ENCODE peak calls at places on chromosomes 4 and X, in ten cellular contexts. I is left ventricle myocardium inferior, A is RWPE1, E is hepatocyte, K is dorsolateral prefrontal cortex, R is upper lobe of left lung, X is GM13977, H is AG04450, D is choroid plexus epithelial cell, M is HFFc6. C is an unnamed sample.

GRCh38 chrX:64394874-64395567 is at the start of gene MTMR8:
- DNase-seq in I (peak), A (peak), E (peak), K (peak), R (peak), X (peak), H (no peak), D (peak), M (no peak), C (peak)

GRCh38 chr4:38678078-38678477 is 14.1 kb downstream of the KLF3 start:
- DNase-seq in I (no peak), A (no peak), E (no peak), K (no peak), R (no peak), X (no peak), H (peak), D (peak), M (peak), C (no peak)

GRCh38 chr4:184399505-184399893 is 74.9 kb downstream of the IRF2 start:
- DNase-seq in I (no peak), A (no peak), E (no peak), K (no peak), R (no peak), X (no peak), H (no peak), D (no peak), M (no peak), C (no peak)

GRCh38 chrX:119194631-119195030 is 41.5 kb upstream of the PGRMC1 start:
- DNase-seq in I (no peak), A (no peak), E (peak), K (no peak), R (no peak), X (no peak), H (no peak), D (peak), M (peak), C (no peak)

GRCh38 chr4:2426711-2427275 is 8.0 kb downstream of the CFAP99 start:
- DNase-seq in I (no peak), A (no peak), E (no peak), K (no peak), R (no peak), X (no peak), H (no peak), D (no peak), M (no peak), C (no peak)

GRCh38 chr4:4492161-4492847 is 49.5 kb downstream of the STX18 start:
- DNase-seq in I (no peak), A (peak), E (no peak), K (no peak), R (no peak), X (peak), H (no peak), D (peak), M (peak), C (peak)

GRCh38 chrX:135395064-135395463 is 26.7 kb upstream of the SMIM10L2A start:
- DNase-seq in I (no peak), A (no peak), E (no peak), K (no peak), R (no peak), X (no peak), H (no peak), D (no peak), M (no peak), C (no peak)

GRCh38 chrX:20015945-20016617 is 25.2 kb upstream of the BCLAF3 start:
- DNase-seq in I (no peak), A (no peak), E (no peak), K (no peak), R (no peak), X (no peak), H (no peak), D (no peak), M (no peak), C (no peak)

GRCh38 chrX:24020280-24020876 is 6.6 kb downstream of the KLHL15 start:
- DNase-seq in I (no peak), A (no peak), E (no peak), K (no peak), R (no peak), X (no peak), H (no peak), D (peak), M (no peak), C (no peak)

GRCh38 chr4:6121941-6122340 is 78.4 kb downstream of the JAKMIP1 start:
- DNase-seq in I (no peak), A (no peak), E (no peak), K (no peak), R (no peak), X (no peak), H (no peak), D (no peak), M (no peak), C (no peak)

GRCh38 chr4:73664470-73664869 is 44.2 kb upstream of the RASSF6 start:
- DNase-seq in I (no peak), A (no peak), E (no peak), K (no peak), R (no peak), X (no peak), H (no peak), D (no peak), M (no peak), C (no peak)

GRCh38 chr4:73662709-73663546 is 42.7 kb upstream of the RASSF6 start:
- DNase-seq in I (no peak), A (peak), E (peak), K (no peak), R (no peak), X (peak), H (no peak), D (peak), M (peak), C (peak)

GRCh38 chr4:73660808-73661207 is 40.6 kb upstream of the RASSF6 start:
- DNase-seq in I (no peak), A (no peak), E (no peak), K (no peak), R (no peak), X (no peak), H (no peak), D (no peak), M (no peak), C (no peak)

DNA sequence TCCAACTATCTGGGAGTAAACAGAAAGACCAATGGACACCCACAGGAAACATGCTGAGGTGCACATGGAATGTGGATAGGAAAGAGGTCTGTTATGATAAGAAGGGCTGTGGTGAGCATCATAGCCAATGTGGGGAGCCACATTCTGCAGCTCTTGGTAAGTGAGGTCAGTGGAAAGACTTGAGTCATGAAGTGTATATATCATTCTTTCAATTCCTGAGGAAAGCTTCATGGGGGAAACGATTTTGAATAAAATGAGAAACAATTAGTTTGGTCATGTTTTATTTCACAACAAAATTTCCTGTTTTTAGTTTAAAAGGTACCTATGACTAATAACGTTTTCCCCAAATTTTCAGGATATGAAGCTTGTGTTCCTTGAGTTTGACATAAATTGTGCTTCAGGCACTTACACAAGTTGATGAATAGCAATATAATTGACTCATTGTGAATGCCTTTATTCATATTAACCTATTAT is 41.4 kb upstream of the RASSF6 start:
- DNase-seq in I (no peak), A (peak), E (no peak), K (no peak), R (no peak), X (no peak), H (peak), D (peak), M (peak), C (no peak)
- TF ChIP-seq CTCF in I (no peak), A (no peak), E (no peak), K (no peak), R (no peak), X (no peak), H (peak), D (peak), M (peak), C (no peak)

GRCh38 chr4:73137121-73137520 is 67.6 kb upstream of the COX18 start:
- DNase-seq in I (no peak), A (no peak), E (no peak), K (no peak), R (no peak), X (no peak), H (no peak), D (no peak), M (no peak), C (no peak)
- TF ChIP-seq CTCF in I (no peak), A (no peak), E (no peak), K (no peak), R (no peak), X (no peak), H (no peak), D (no peak), M (no peak), C (no peak)

DNA sequence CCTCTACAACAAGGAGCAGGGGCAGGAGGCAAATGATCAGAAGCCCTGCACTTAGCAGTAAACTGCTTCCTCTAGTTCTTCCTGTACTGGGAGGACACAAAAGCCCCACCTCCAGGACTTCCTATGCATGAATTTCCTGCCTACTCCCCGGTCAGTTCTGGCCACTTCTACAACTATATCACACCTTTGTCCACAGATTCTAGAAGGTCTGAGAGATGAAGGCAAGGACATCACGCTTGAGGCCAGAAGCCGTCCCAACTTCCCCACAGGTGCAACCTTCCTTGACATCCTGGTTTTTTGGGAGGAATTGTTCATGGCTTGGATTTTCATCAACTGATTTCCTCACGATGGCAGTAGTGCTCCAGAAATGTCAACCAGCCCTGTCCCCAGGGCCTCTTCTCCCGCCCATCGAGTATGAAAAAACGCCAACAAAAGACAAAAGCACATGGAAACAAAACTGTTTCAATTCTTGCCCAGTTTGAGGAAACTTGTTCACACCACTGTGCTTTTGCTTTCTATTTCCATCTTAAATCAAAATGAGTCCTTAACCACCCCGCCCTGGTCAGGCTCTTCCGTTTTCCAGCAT is 206.5 kb upstream of the STK26 start:
- DNase-seq in I (no peak), A (peak), E (no peak), K (peak), R (peak), X (peak), H (no peak), D (no peak), M (peak), C (peak)
- TF ChIP-seq CTCF in I (peak), A (no peak), E (no peak), K (peak), R (peak), X (peak), H (no peak), D (no peak), M (peak), C (peak)

GRCh38 chr4:17762705-17763104 is 18.7 kb downstream of the FAM184B start:
- DNase-seq in I (no peak), A (no peak), E (no peak), K (no peak), R (peak), X (no peak), H (peak), D (peak), M (peak), C (no peak)
- TF ChIP-seq CTCF in I (no peak), A (no peak), E (no peak), K (no peak), R (peak), X (peak), H (peak), D (peak), M (peak), C (no peak)

GRCh38 chrX:124594017-124594651 is 247.8 kb downstream of the SH2D1A start:
- DNase-seq in I (no peak), A (no peak), E (peak), K (no peak), R (no peak), X (no peak), H (no peak), D (no peak), M (no peak), C (no peak)
- TF ChIP-seq CTCF in I (no peak), A (no peak), E (no peak), K (no peak), R (no peak), X (no peak), H (no peak), D (no peak), M (no peak), C (no peak)

DNA sequence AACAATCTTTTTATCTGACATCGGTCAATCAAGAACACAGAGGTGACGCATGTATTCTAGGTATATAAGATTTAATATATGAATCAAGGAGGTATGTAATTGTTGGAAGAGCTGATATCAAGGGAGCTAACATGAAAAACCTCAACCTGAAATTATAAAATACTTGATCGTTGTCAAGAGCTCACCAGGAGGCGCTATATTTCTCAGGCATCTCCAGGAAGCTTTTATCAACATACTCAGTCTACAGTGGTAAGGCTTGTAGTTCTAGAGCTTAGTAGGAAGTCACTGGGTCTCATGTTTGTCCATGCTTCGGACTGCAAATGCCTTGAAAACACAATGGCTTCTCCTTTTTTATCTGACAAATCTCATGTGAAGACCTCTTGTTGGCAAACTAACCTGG is 156.1 kb downstream of the GRXCR1 start:
- DNase-seq in I (no peak), A (no peak), E (no peak), K (no peak), R (no peak), X (no peak), H (no peak), D (no peak), M (no peak), C (no peak)
- TF ChIP-seq CTCF in I (no peak), A (no peak), E (no peak), K (no peak), R (no peak), X (no peak), H (peak), D (no peak), M (no peak), C (no peak)